ENCODE peak calls at places on chromosomes 5 and 9, in five cellular contexts. U is testis, A is iPS DF 6.9, W is tibial nerve, Y is A549. I is an unnamed sample. For H3K4me1, the result is how much of the 10 kb centered on the place peaks cover.

GRCh38 chr5:173878224-173878967 is 9.8 kb upstream of the CPEB4 start:
- DNase-seq in U (peak), A (no peak), W (no peak), Y (no peak), I (no peak)

GRCh38 chr5:55558484-55558883 is 23.7 kb upstream of the PLPP1 start:
- DNase-seq in U (no peak), A (no peak), W (no peak), Y (no peak), I (no peak)

GRCh38 chr5:143026380-143026779 is 256.2 kb downstream of the ARHGAP26 start:
- DNase-seq in U (no peak), A (no peak), W (no peak), Y (no peak), I (no peak)

GRCh38 chr5:178388381-178389030 is 155.9 kb upstream of the PHYKPL start:
- DNase-seq in U (no peak), A (no peak), W (no peak), Y (no peak), I (no peak)

GRCh38 chr5:10591946-10592345 is 28.1 kb downstream of the ANKRD33B start:
- DNase-seq in U (no peak), A (no peak), W (no peak), Y (no peak), I (no peak)

GRCh38 chr5:15827786-15828185 is 327.8 kb downstream of the FBXL7 start:
- DNase-seq in U (no peak), A (no peak), W (no peak), Y (no peak), I (no peak)

GRCh38 chr5:87120518-87121314 is 147.0 kb upstream of the RASA1 start:
- DNase-seq in U (no peak), A (no peak), W (no peak), Y (peak), I (no peak)

GRCh38 chr9:86303316-86303975 is 21.1 kb upstream of the ISCA1 start:
- DNase-seq in U (no peak), A (no peak), W (no peak), Y (no peak), I (no peak)

GRCh38 chr9:89701221-89701798 is 96.5 kb downstream of the GADD45G start:
- DNase-seq in U (no peak), A (no peak), W (no peak), Y (no peak), I (no peak)

GRCh38 chr9:128370367-128370751 is 815 bp upstream of the URM1 start:
- DNase-seq in U (no peak), A (no peak), W (no peak), Y (no peak), I (no peak)

GRCh38 chr5:138282918-138283742 is 8.7 kb upstream of the GFRA3 start:
- DNase-seq in U (peak), A (peak), W (peak), Y (peak), I (no peak)

GRCh38 chr5:146107901-146108300 is 2.5 kb upstream of the PLAC8L1 start:
- DNase-seq in U (no peak), A (no peak), W (no peak), Y (no peak), I (no peak)

GRCh38 chr9:84481819-84482218 is 141.3 kb upstream of the SLC28A3 start:
- DNase-seq in U (no peak), A (no peak), W (no peak), Y (no peak), I (no peak)

GRCh38 chr5:36708996-36709395 is 102.6 kb downstream of the SLC1A3 start:
- DNase-seq in U (no peak), A (no peak), W (no peak), Y (no peak), I (no peak)

GRCh38 chr5:149018909-149019443 is 43.9 kb downstream of the SH3TC2 start:
- DNase-seq in U (no peak), A (no peak), W (no peak), Y (no peak), I (no peak)

GRCh38 chr9:127185931-127186781 is 63.7 kb upstream of the ANGPTL2 start:
- DNase-seq in U (peak), A (no peak), W (peak), Y (no peak), I (peak)

GRCh38 chr9:33476503-33476902 is 2.8 kb upstream of the NOL6 start:
- DNase-seq in U (peak), A (no peak), W (no peak), Y (no peak), I (no peak)

GRCh38 chr9:16131269-16131668 is 578.4 kb downstream of the CCDC171 start:
- DNase-seq in U (no peak), A (no peak), W (no peak), Y (peak), I (no peak)

GRCh38 chr5:24068507-24068906 is 561.1 kb downstream of the PRDM9 start:
- DNase-seq in U (no peak), A (no peak), W (no peak), Y (no peak), I (no peak)

GRCh38 chr5:159975462-159976019 is 33.4 kb upstream of the TTC1 start:
- DNase-seq in U (no peak), A (no peak), W (no peak), Y (peak), I (no peak)

GRCh38 chr9:121636411-121636865 is 15.0 kb upstream of the DAB2IP start:
- DNase-seq in U (no peak), A (no peak), W (no peak), Y (no peak), I (no peak)

GRCh38 chr9:85212209-85212608 is 529.5 kb downstream of the AGTPBP1 start:
- DNase-seq in U (no peak), A (no peak), W (no peak), Y (peak), I (no peak)

GRCh38 chr9:112348257-112348992 is 15.0 kb upstream of the PTBP3 start:
- DNase-seq in U (peak), A (no peak), W (peak), Y (peak), I (peak)

GRCh38 chr9:942805-943580 is 33.5 kb upstream of the DMRT3 start:
- DNase-seq in U (no peak), A (no peak), W (no peak), Y (no peak), I (no peak)

GRCh38 chr9:98993570-98993945 is 49.9 kb downstream of the COL15A1 start:
- DNase-seq in U (peak), A (no peak), W (no peak), Y (peak), I (no peak)

GRCh38 chr5:72456391-72457060 is 50.7 kb downstream of the ZNF366 start:
- DNase-seq in U (no peak), A (no peak), W (no peak), Y (no peak), I (no peak)

GRCh38 chr5:65948115-65948772 is 21.9 kb downstream of the ERBIN start:
- DNase-seq in U (no peak), A (no peak), W (no peak), Y (no peak), I (no peak)

GRCh38 chr9:18195223-18195622 is 278.7 kb upstream of the ADAMTSL1 start:
- DNase-seq in U (no peak), A (no peak), W (no peak), Y (no peak), I (no peak)

GRCh38 chr5:147957906-147958305 is 51.6 kb upstream of the C5orf46 start:
- DNase-seq in U (no peak), A (no peak), W (no peak), Y (no peak), I (no peak)
- H3K4me1 ChIP-seq in U (under half), A (under half), W (under half), Y (under half), I (under half)

DNA sequence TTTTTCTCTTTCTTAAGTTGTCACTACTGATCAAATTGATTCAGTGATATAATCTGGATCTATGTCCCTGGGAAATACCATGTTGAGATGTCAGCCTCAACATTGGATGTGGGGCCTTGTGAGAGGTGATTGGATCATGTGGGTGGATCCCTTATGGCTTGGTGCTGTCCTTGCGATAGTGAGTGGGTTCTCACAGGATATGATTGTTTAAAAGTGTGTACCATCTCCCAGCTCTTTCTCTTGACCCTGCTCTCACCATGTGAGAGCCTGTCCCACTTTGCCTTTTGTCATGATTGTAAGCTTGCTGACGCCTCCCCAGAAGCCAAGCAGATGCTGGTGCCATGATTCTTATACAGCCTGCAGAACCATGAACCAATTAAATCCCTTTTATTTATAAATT is 68.6 kb downstream of the ST8SIA4 start:
- DNase-seq in U (no peak), A (no peak), W (no peak), Y (no peak), I (no peak)
- H3K4me1 ChIP-seq in U (under half), A (under half), W (under half), Y (under half), I (under half)

GRCh38 chr9:108477538-108478006 is 378.2 kb downstream of the ACTL7B start:
- DNase-seq in U (no peak), A (no peak), W (no peak), Y (peak), I (no peak)

GRCh38 chr9:108475813-108476212 is 380.0 kb downstream of the ACTL7B start:
- DNase-seq in U (no peak), A (no peak), W (no peak), Y (no peak), I (no peak)

GRCh38 chr9:108474356-108474755 is 381.4 kb downstream of the ACTL7B start:
- DNase-seq in U (no peak), A (no peak), W (no peak), Y (no peak), I (no peak)

GRCh38 chr9:108478431-108478837 is 377.4 kb downstream of the ACTL7B start:
- DNase-seq in U (no peak), A (no peak), W (peak), Y (peak), I (peak)

GRCh38 chr9:108476574-108476973 is 379.2 kb downstream of the ACTL7B start:
- DNase-seq in U (no peak), A (no peak), W (no peak), Y (no peak), I (no peak)
- H3K4me1 ChIP-seq in U (under half), A (under half), W (under half), Y (half or more), I (under half)

GRCh38 chr5:75189353-75189752 is 47.3 kb downstream of the ANKRD31 start:
- DNase-seq in U (no peak), A (no peak), W (no peak), Y (no peak), I (no peak)
- H3K4me1 ChIP-seq in U (under half), A (under half), W (under half), Y (under half), I (under half)

DNA sequence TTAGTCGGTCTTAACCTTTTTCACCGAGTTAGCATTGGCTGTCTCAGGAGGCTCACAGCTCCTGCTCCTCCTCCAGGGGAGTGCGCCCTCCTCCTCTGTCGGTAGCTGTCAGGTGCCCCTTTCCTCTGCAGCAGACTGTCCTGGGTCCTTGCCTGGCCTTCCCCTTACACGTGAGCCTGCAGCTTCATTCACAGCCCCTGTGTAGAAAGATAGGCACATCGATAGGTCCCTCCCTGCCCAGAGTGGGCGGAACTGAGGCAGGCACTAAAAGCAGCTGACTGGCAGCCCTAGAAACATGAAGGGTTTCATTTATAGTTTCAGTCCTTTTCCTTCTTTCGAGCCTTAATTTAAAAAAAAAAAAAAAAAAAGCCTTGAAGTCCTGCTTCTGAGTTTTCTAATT is 17.2 kb downstream of the TENT4A start:
- DNase-seq in U (no peak), A (no peak), W (no peak), Y (no peak), I (no peak)
- H3K4me1 ChIP-seq in U (under half), A (under half), W (under half), Y (under half), I (under half)

DNA sequence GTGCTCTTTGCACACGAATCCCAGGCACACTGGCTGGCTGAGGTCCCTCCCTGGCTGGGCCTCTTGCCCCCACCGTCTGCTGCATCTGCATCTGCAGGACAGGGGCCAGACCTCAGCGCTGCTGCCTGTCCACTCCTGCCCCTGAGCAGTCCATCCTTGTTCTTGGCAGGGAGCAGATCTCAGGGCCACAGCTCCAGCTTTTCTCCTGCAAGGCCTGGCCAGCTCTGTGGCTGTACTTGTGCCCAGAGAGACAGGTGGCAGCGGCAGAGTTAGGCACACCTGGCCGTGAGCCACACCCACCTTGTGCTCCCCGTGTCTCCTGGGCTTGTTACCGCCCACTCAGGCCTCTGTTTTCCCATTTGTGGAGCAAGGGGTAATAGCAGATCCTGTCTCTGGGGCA is 13.9 kb downstream of the NEK6 start:
- DNase-seq in U (no peak), A (no peak), W (no peak), Y (no peak), I (no peak)
- H3K4me1 ChIP-seq in U (under half), A (under half), W (under half), Y (under half), I (half or more)

GRCh38 chr5:40688127-40688756 is 8.5 kb downstream of the PTGER4 start:
- DNase-seq in U (peak), A (peak), W (peak), Y (peak), I (no peak)
- H3K4me1 ChIP-seq in U (under half), A (under half), W (under half), Y (under half), I (under half)

DNA sequence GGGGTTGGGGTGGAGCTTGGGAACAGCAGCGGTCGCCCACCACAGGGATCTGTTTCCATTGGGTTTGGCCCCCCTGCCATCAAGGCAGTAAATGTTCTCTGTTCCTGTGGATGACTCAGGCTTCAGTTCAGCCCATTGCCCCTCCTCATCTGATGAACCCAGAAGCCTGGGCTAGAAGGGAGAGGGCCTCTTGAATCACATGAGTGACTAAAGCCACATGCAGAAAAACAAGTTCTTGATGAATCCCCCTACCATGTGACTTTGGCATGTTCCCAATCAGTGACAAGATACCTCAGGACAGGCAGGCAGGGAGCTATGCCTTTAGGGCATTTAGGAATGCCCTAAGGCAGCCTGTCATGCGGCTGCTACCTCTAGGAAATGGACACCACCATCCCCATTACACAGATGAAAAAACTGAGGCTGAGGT is 2.5 kb downstream of the SH3PXD2B start:
- DNase-seq in U (no peak), A (no peak), W (peak), Y (peak), I (peak)
- H3K4me1 ChIP-seq in U (under half), A (under half), W (under half), Y (under half), I (under half)